ENCODE peak calls at places on chromosomes 6 and 20, in eight cellular contexts. V is cerebellar cortex; W is nephron progenitor cell; E is brain microvascular endothelial cell; N is stimulated activated CD4-positive, alpha-beta T cell treated with anti-CD3 and anti-CD28 coated beads, Interleukin-2, amount 100 ng/mL, for 24 hours; O is mucosa of gallbladder; H is NCI-H510A; U is stimulated activated naive CD8-positive, alpha-beta T cell treated with anti-CD3 and anti-CD28 coated beads, Interleukin-15, Interleukin-2, amounts not matched to agents 100 U/mL and 50 U/mL, for 24 hours. I is an unnamed sample.
A peak's percentile ranks its signal among the peaks of the same experiment; 100 is the strongest.

GRCh38 chr6:66226099-66226498 is 519.1 kb upstream of the EYS start:
- DNase-seq in H (no peak), V (peak; percentile 25), E (no peak), U (no peak), N (no peak), O (no peak), W (no peak), I (peak; percentile 7)

GRCh38 chr20:62433655-62434054 is 6.3 kb upstream of the RBBP8NL start:
- DNase-seq in W (peak; percentile 52), V (no peak), N (no peak), E (no peak), U (no peak), O (no peak), H (no peak), I (no peak)

GRCh38 chr20:32343438-32343837 is 14.7 kb upstream of the ASXL1 start:
- DNase-seq in V (no peak), O (no peak), N (no peak), E (no peak), W (no peak), H (no peak), U (no peak), I (no peak)

GRCh38 chr20:4511776-4512175 is 209.9 kb upstream of the PRND start:
- DNase-seq in U (no peak), N (no peak), O (no peak), V (no peak), H (no peak), E (no peak), W (no peak), I (no peak)

GRCh38 chr20:35619196-35620095 is 3.8 kb downstream of the SPAG4 start:
- DNase-seq in V (peak; percentile 88), U (peak; percentile 86), O (peak; percentile 81), N (peak; percentile 85), E (peak; percentile 72), W (peak; percentile 87), H (peak; percentile 90), I (peak; percentile 58)

GRCh38 chr6:21587182-21587924 is 6.2 kb upstream of the SOX4 start:
- DNase-seq in E (peak; percentile 49), W (peak; percentile 66), N (no peak), U (peak; percentile 34), V (peak; percentile 82), H (peak; percentile 77), O (peak; percentile 64), I (peak; percentile 85)

GRCh38 chr20:32972181-32973076 is 31.8 kb downstream of the SUN5 start:
- DNase-seq in N (peak; percentile 81), W (no peak), H (no peak), V (no peak), U (peak; percentile 80), E (no peak), O (peak; percentile 24), I (no peak)

GRCh38 chr6:137696765-137697164 is 170.3 kb upstream of the TNFAIP3 start:
- DNase-seq in H (no peak), W (no peak), V (no peak), E (no peak), U (no peak), O (no peak), N (no peak), I (no peak)

GRCh38 chr6:153965996-153966395 is 73.0 kb upstream of the OPRM1 start:
- DNase-seq in V (no peak), E (peak; percentile 77), N (no peak), O (no peak), W (no peak), U (no peak), H (no peak), I (no peak)

GRCh38 chr20:25120462-25120861 is 38.5 kb upstream of the VSX1 start:
- DNase-seq in W (no peak), N (no peak), H (no peak), O (no peak), E (no peak), V (no peak), U (no peak), I (no peak)

GRCh38 chr6:106279179-106279578 is 46.4 kb downstream of the ATG5 start:
- DNase-seq in O (no peak), N (no peak), E (peak; percentile 52), H (no peak), V (no peak), U (no peak), W (no peak), I (no peak)

GRCh38 chr6:44667668-44668390 is 280.3 kb downstream of the CDC5L start:
- DNase-seq in W (peak; percentile 44), V (peak; percentile 7), U (peak; percentile 48), H (no peak), N (peak; percentile 49), O (no peak), E (no peak), I (no peak)

GRCh38 chr6:145497006-145497405 is 238.3 kb downstream of the EPM2A start:
- DNase-seq in N (no peak), U (no peak), W (no peak), E (no peak), V (no peak), H (no peak), O (no peak), I (no peak)

GRCh38 chr6:73236147-73236750 is 11.0 kb upstream of the KHDC1L start:
- DNase-seq in V (no peak), H (no peak), W (no peak), O (no peak), E (peak; percentile 51), N (no peak), U (no peak), I (no peak)

GRCh38 chr6:47524136-47524840 is 46.7 kb downstream of the CD2AP start:
- DNase-seq in N (no peak), H (no peak), V (no peak), E (peak; percentile 10), U (no peak), W (no peak), O (no peak), I (no peak)

GRCh38 chr6:1619666-1620503 is 10.2 kb downstream of the FOXC1 start:
- DNase-seq in U (peak; percentile 24), E (no peak), N (no peak), H (no peak), V (no peak), O (no peak), W (peak; percentile 73), I (no peak)

GRCh38 chr20:54062812-54063280 is 7.5 kb downstream of the BCAS1 start:
- DNase-seq in U (no peak), W (no peak), V (peak; percentile 68), H (no peak), E (peak; percentile 8), O (no peak), N (no peak), I (peak; percentile 10)

GRCh38 chr6:14871196-14871595 is 374.7 kb upstream of the JARID2 start:
- DNase-seq in E (no peak), V (peak; percentile 95), N (no peak), H (peak; percentile 47), U (no peak), O (no peak), W (no peak), I (peak; percentile 6)

GRCh38 chr6:125312478-125312877 is 10.7 kb upstream of the HDDC2 start:
- DNase-seq in H (no peak), N (no peak), O (peak; percentile 18), W (no peak), V (no peak), U (no peak), E (no peak), I (no peak)

GRCh38 chr20:3405696-3406358 is 1.6 kb downstream of the DNAAF9 start:
- DNase-seq in O (no peak), N (no peak), E (no peak), H (no peak), V (peak; percentile 49), W (no peak), U (no peak), I (no peak)

GRCh38 chr6:127547215-127547614 is 28.1 kb upstream of the MTCL3 start:
- DNase-seq in U (no peak), W (no peak), V (peak; percentile 3), E (no peak), H (no peak), N (no peak), O (no peak), I (no peak)

GRCh38 chr6:137155830-137156229 is 17.6 kb downstream of the IL22RA2 start:
- DNase-seq in U (peak; percentile 24), W (no peak), O (no peak), H (no peak), E (peak; percentile 17), V (no peak), N (no peak), I (no peak)

GRCh38 chr20:8876381-8876780 is 192.5 kb upstream of the PLCB4 start:
- DNase-seq in W (no peak), U (no peak), H (no peak), O (no peak), N (no peak), E (no peak), V (no peak), I (no peak)

GRCh38 chr6:91490672-91491071 is 903.8 kb upstream of the MAP3K7 start:
- DNase-seq in H (no peak), N (no peak), W (no peak), O (no peak), U (no peak), V (no peak), E (no peak), I (no peak)

GRCh38 chr20:14197097-14197496 is 140.3 kb downstream of the FLRT3 start:
- DNase-seq in H (no peak), W (no peak), U (no peak), N (no peak), O (no peak), V (no peak), E (peak; percentile 26), I (no peak)

GRCh38 chr6:158770948-158771347 is 48.2 kb downstream of the EZR start:
- DNase-seq in O (no peak), E (no peak), H (no peak), N (no peak), V (no peak), W (no peak), U (no peak), I (no peak)

GRCh38 chr6:161949531-161949930 is 675.7 kb upstream of the AGPAT4 start:
- DNase-seq in U (no peak), W (no peak), O (no peak), V (no peak), H (no peak), N (no peak), E (peak; percentile 16), I (no peak)

GRCh38 chr6:111410371-111410770 is 72.6 kb downstream of the REV3L start:
- DNase-seq in V (no peak), U (no peak), H (no peak), N (no peak), O (no peak), W (no peak), E (no peak), I (no peak)

I was measured in NCI-H1092 treated with DMSO at 0.1 percent for 48 hours.